ENCODE peak calls at places on chromosomes 13 and 19, in ten cellular contexts. W, K, N, H, S, P, A, F, R and I are unnamed samples.

GRCh38 chr19:41276231-41276630 is 12.1 kb downstream of the HNRNPUL1 start:
- DNase-seq in W (no peak), K (peak), N (no peak), H (no peak), S (no peak), P (no peak), A (no peak), F (no peak), R (no peak), I (no peak)

GRCh38 chr13:74372511-74372910 is 238.3 kb upstream of the KLF12 start:
- DNase-seq in W (no peak), K (peak), N (no peak), H (no peak), S (no peak), P (no peak), A (no peak), F (no peak), R (no peak), I (no peak)

GRCh38 chr13:50613356-50613831 is 230.1 kb downstream of the DLEU7 start:
- DNase-seq in W (no peak), K (peak), N (no peak), H (no peak), S (no peak), P (no peak), A (no peak), F (no peak), R (no peak), I (no peak)

GRCh38 chr13:83355042-83355441 is 527.2 kb downstream of the SLITRK1 start:
- DNase-seq in W (no peak), K (no peak), N (no peak), H (no peak), S (no peak), P (no peak), A (no peak), F (no peak), R (no peak), I (no peak)

GRCh38 chr13:77584111-77584510 is 48.6 kb downstream of the SCEL start:
- DNase-seq in W (no peak), K (no peak), N (no peak), H (no peak), S (no peak), P (no peak), A (peak), F (no peak), R (peak), I (no peak)

GRCh38 chr19:16200038-16200775 is 2.5 kb downstream of the AP1M1 start:
- DNase-seq in W (no peak), K (peak), N (no peak), H (no peak), S (no peak), P (no peak), A (no peak), F (no peak), R (no peak), I (no peak)

GRCh38 chr13:66154354-66154753 is 1075.8 kb downstream of the PCDH9 start:
- DNase-seq in W (no peak), K (peak), N (no peak), H (no peak), S (no peak), P (no peak), A (no peak), F (no peak), R (no peak), I (no peak)

GRCh38 chr19:7673995-7674667 is 2.8 kb upstream of the MCEMP1 start:
- DNase-seq in W (peak), K (peak), N (no peak), H (no peak), S (peak), P (no peak), A (no peak), F (peak), R (no peak), I (peak)

GRCh38 chr13:37540228-37540627 is 58.3 kb downstream of the POSTN start:
- DNase-seq in W (peak), K (peak), N (no peak), H (no peak), S (peak), P (no peak), A (no peak), F (no peak), R (no peak), I (no peak)

GRCh38 chr19:39832341-39833083 is 1.4 kb downstream of the DYRK1B start:
- DNase-seq in W (no peak), K (peak), N (no peak), H (no peak), S (no peak), P (no peak), A (no peak), F (no peak), R (no peak), I (no peak)

GRCh38 chr13:100751826-100752225 is 77.2 kb upstream of the TMTC4 start:
- DNase-seq in W (no peak), K (no peak), N (no peak), H (no peak), S (no peak), P (no peak), A (no peak), F (no peak), R (no peak), I (no peak)

GRCh38 chr13:105346141-105346766 is 1189.2 kb downstream of the EFNB2 start:
- DNase-seq in W (peak), K (peak), N (no peak), H (peak), S (peak), P (no peak), A (no peak), F (no peak), R (no peak), I (no peak)

GRCh38 chr13:28744091-28744536 is 25.3 kb upstream of the SLC46A3 start:
- DNase-seq in W (peak), K (peak), N (no peak), H (no peak), S (no peak), P (no peak), A (no peak), F (peak), R (no peak), I (peak)

GRCh38 chr19:58181902-58182576 is 822 bp upstream of the ZNF274 start:
- DNase-seq in W (peak), K (peak), N (no peak), H (no peak), S (no peak), P (peak), A (no peak), F (peak), R (no peak), I (peak)